ENCODE peak calls at places on chromosomes 1 and 21, in ten cellular contexts. One of them, this sample, is unnamed.

GRCh38 chr1:180272395-180272794 is 42.3 kb downstream of the LHX4 start:
- DNase-seq in omental fat pad: no peak
- DNase-seq in GM12864: no peak
- DNase-seq in H4: no peak
- DNase-seq in adipocyte: no peak
- DNase-seq in foreskin keratinocyte: no peak
- DNase-seq in anterior cingulate cortex: no peak
- DNase-seq in DMS79: no peak
- DNase-seq in occipital lobe: no peak
- DNase-seq in HL-60: no peak
- DNase-seq in this sample: no peak

GRCh38 chr1:100530141-100530540 is 7.8 kb upstream of the GPR88 start:
- DNase-seq in omental fat pad: no peak
- DNase-seq in GM12864: no peak
- DNase-seq in H4: no peak
- DNase-seq in adipocyte: no peak
- DNase-seq in foreskin keratinocyte: no peak
- DNase-seq in anterior cingulate cortex: no peak
- DNase-seq in DMS79: no peak
- DNase-seq in occipital lobe: no peak
- DNase-seq in HL-60: no peak
- DNase-seq in this sample: no peak

GRCh38 chr1:80988896-80989295 is 811.8 kb upstream of the ADGRL2 start:
- DNase-seq in omental fat pad: no peak
- DNase-seq in GM12864: no peak
- DNase-seq in H4: no peak
- DNase-seq in adipocyte: no peak
- DNase-seq in foreskin keratinocyte: no peak
- DNase-seq in anterior cingulate cortex: no peak
- DNase-seq in DMS79: no peak
- DNase-seq in occipital lobe: no peak
- DNase-seq in HL-60: no peak
- DNase-seq in this sample: no peak

GRCh38 chr1:78434351-78434750 is 56.4 kb upstream of the PTGFR start:
- DNase-seq in omental fat pad: no peak
- DNase-seq in GM12864: no peak
- DNase-seq in H4: no peak
- DNase-seq in adipocyte: no peak
- DNase-seq in foreskin keratinocyte: no peak
- DNase-seq in anterior cingulate cortex: no peak
- DNase-seq in DMS79: no peak
- DNase-seq in occipital lobe: no peak
- DNase-seq in HL-60: no peak
- DNase-seq in this sample: no peak

GRCh38 chr1:67336783-67337182 is 29.1 kb downstream of the IL12RB2 start:
- DNase-seq in omental fat pad: no peak
- DNase-seq in GM12864: no peak
- DNase-seq in H4: no peak
- DNase-seq in adipocyte: no peak
- DNase-seq in foreskin keratinocyte: no peak
- DNase-seq in anterior cingulate cortex: no peak
- DNase-seq in DMS79: no peak
- DNase-seq in occipital lobe: no peak
- DNase-seq in HL-60: no peak
- DNase-seq in this sample: no peak

GRCh38 chr1:201769966-201770365 is 59.0 kb upstream of the IPO9 start:
- DNase-seq in omental fat pad: no peak
- DNase-seq in GM12864: no peak
- DNase-seq in H4: no peak
- DNase-seq in adipocyte: peak
- DNase-seq in foreskin keratinocyte: no peak
- DNase-seq in anterior cingulate cortex: peak
- DNase-seq in DMS79: no peak
- DNase-seq in occipital lobe: peak
- DNase-seq in HL-60: no peak
- DNase-seq in this sample: peak

GRCh38 chr21:40053007-40053406 is 185.8 kb downstream of the PCP4 start:
- DNase-seq in omental fat pad: no peak
- DNase-seq in GM12864: no peak
- DNase-seq in H4: no peak
- DNase-seq in adipocyte: no peak
- DNase-seq in foreskin keratinocyte: no peak
- DNase-seq in anterior cingulate cortex: peak
- DNase-seq in DMS79: peak
- DNase-seq in occipital lobe: peak
- DNase-seq in HL-60: no peak
- DNase-seq in this sample: no peak

GRCh38 chr1:235504122-235504493 is at the start of gene B3GALNT2:
- DNase-seq in omental fat pad: no peak
- DNase-seq in GM12864: no peak
- DNase-seq in H4: no peak
- DNase-seq in adipocyte: no peak
- DNase-seq in foreskin keratinocyte: no peak
- DNase-seq in anterior cingulate cortex: no peak
- DNase-seq in DMS79: no peak
- DNase-seq in occipital lobe: no peak
- DNase-seq in HL-60: no peak
- DNase-seq in this sample: no peak

GRCh38 chr1:33188572-33189275 is 6.9 kb upstream of the TRIM62 start:
- DNase-seq in omental fat pad: no peak
- DNase-seq in GM12864: no peak
- DNase-seq in H4: no peak
- DNase-seq in adipocyte: peak
- DNase-seq in foreskin keratinocyte: no peak
- DNase-seq in anterior cingulate cortex: no peak
- DNase-seq in DMS79: no peak
- DNase-seq in occipital lobe: no peak
- DNase-seq in HL-60: no peak
- DNase-seq in this sample: no peak

GRCh38 chr1:166069390-166069789 is 97.4 kb downstream of the FAM78B start:
- DNase-seq in omental fat pad: no peak
- DNase-seq in GM12864: no peak
- DNase-seq in H4: no peak
- DNase-seq in adipocyte: peak
- DNase-seq in foreskin keratinocyte: no peak
- DNase-seq in anterior cingulate cortex: no peak
- DNase-seq in DMS79: no peak
- DNase-seq in occipital lobe: no peak
- DNase-seq in HL-60: no peak
- DNase-seq in this sample: no peak

GRCh38 chr1:41751804-41752513 is 166.8 kb downstream of the HIVEP3 start:
- DNase-seq in omental fat pad: no peak
- DNase-seq in GM12864: no peak
- DNase-seq in H4: no peak
- DNase-seq in adipocyte: peak
- DNase-seq in foreskin keratinocyte: no peak
- DNase-seq in anterior cingulate cortex: no peak
- DNase-seq in DMS79: no peak
- DNase-seq in occipital lobe: no peak
- DNase-seq in HL-60: peak
- DNase-seq in this sample: no peak

GRCh38 chr1:243316366-243316989 is 60.6 kb downstream of the SDCCAG8 start:
- DNase-seq in omental fat pad: no peak
- DNase-seq in GM12864: no peak
- DNase-seq in H4: no peak
- DNase-seq in adipocyte: no peak
- DNase-seq in foreskin keratinocyte: no peak
- DNase-seq in anterior cingulate cortex: peak
- DNase-seq in DMS79: no peak
- DNase-seq in occipital lobe: peak
- DNase-seq in HL-60: no peak
- DNase-seq in this sample: no peak

GRCh38 chr1:11069233-11069950 is 9.6 kb upstream of the SRM start:
- DNase-seq in omental fat pad: no peak
- DNase-seq in GM12864: no peak
- DNase-seq in H4: no peak
- DNase-seq in adipocyte: no peak
- DNase-seq in foreskin keratinocyte: no peak
- DNase-seq in anterior cingulate cortex: no peak
- DNase-seq in DMS79: no peak
- DNase-seq in occipital lobe: no peak
- DNase-seq in HL-60: no peak
- DNase-seq in this sample: no peak

GRCh38 chr1:44723496-44724407 is 7.2 kb downstream of the RNU5D-1 start:
- DNase-seq in omental fat pad: no peak
- DNase-seq in GM12864: peak
- DNase-seq in H4: no peak
- DNase-seq in adipocyte: no peak
- DNase-seq in foreskin keratinocyte: no peak
- DNase-seq in anterior cingulate cortex: no peak
- DNase-seq in DMS79: no peak
- DNase-seq in occipital lobe: no peak
- DNase-seq in HL-60: peak
- DNase-seq in this sample: no peak

GRCh38 chr21:44800103-44800502 is 1.5 kb downstream of the UBE2G2 start:
- DNase-seq in omental fat pad: no peak
- DNase-seq in GM12864: no peak
- DNase-seq in H4: no peak
- DNase-seq in adipocyte: peak
- DNase-seq in foreskin keratinocyte: no peak
- DNase-seq in anterior cingulate cortex: no peak
- DNase-seq in DMS79: no peak
- DNase-seq in occipital lobe: no peak
- DNase-seq in HL-60: no peak
- DNase-seq in this sample: no peak

GRCh38 chr1:44086722-44087474 is 31.7 kb upstream of the KLF17 start:
- DNase-seq in omental fat pad: no peak
- DNase-seq in GM12864: no peak
- DNase-seq in H4: no peak
- DNase-seq in adipocyte: no peak
- DNase-seq in foreskin keratinocyte: no peak
- DNase-seq in anterior cingulate cortex: no peak
- DNase-seq in DMS79: peak
- DNase-seq in occipital lobe: no peak
- DNase-seq in HL-60: no peak
- DNase-seq in this sample: no peak

GRCh38 chr1:28369518-28370219 is at the start of gene PHACTR4:
- DNase-seq in omental fat pad: peak
- DNase-seq in GM12864: peak
- DNase-seq in H4: peak
- DNase-seq in adipocyte: peak
- DNase-seq in foreskin keratinocyte: no peak
- DNase-seq in anterior cingulate cortex: peak
- DNase-seq in DMS79: peak
- DNase-seq in occipital lobe: peak
- DNase-seq in HL-60: peak
- DNase-seq in this sample: peak

GRCh38 chr1:67769633-67770256 is 63.5 kb downstream of the GNG12 start:
- DNase-seq in omental fat pad: no peak
- DNase-seq in GM12864: no peak
- DNase-seq in H4: no peak
- DNase-seq in adipocyte: no peak
- DNase-seq in foreskin keratinocyte: no peak
- DNase-seq in anterior cingulate cortex: no peak
- DNase-seq in DMS79: no peak
- DNase-seq in occipital lobe: no peak
- DNase-seq in HL-60: no peak
- DNase-seq in this sample: no peak

GRCh38 chr1:12170263-12170671 is 3.5 kb downstream of the TNFRSF1B start:
- DNase-seq in omental fat pad: no peak
- DNase-seq in GM12864: no peak
- DNase-seq in H4: no peak
- DNase-seq in adipocyte: no peak
- DNase-seq in foreskin keratinocyte: no peak
- DNase-seq in anterior cingulate cortex: no peak
- DNase-seq in DMS79: no peak
- DNase-seq in occipital lobe: no peak
- DNase-seq in HL-60: no peak
- DNase-seq in this sample: no peak

GRCh38 chr1:45275054-45275453 is 51.6 kb upstream of the HPDL start:
- DNase-seq in omental fat pad: no peak
- DNase-seq in GM12864: no peak
- DNase-seq in H4: no peak
- DNase-seq in adipocyte: no peak
- DNase-seq in foreskin keratinocyte: no peak
- DNase-seq in anterior cingulate cortex: no peak
- DNase-seq in DMS79: no peak
- DNase-seq in occipital lobe: peak
- DNase-seq in HL-60: no peak
- DNase-seq in this sample: no peak

GRCh38 chr1:232533328-232533727 is 96.6 kb downstream of the SIPA1L2 start:
- DNase-seq in omental fat pad: no peak
- DNase-seq in GM12864: no peak
- DNase-seq in H4: no peak
- DNase-seq in adipocyte: no peak
- DNase-seq in foreskin keratinocyte: no peak
- DNase-seq in anterior cingulate cortex: no peak
- DNase-seq in DMS79: no peak
- DNase-seq in occipital lobe: no peak
- DNase-seq in HL-60: no peak
- DNase-seq in this sample: no peak

GRCh38 chr1:211606914-211607751 is 28.2 kb upstream of the SLC30A1 start:
- DNase-seq in omental fat pad: no peak
- DNase-seq in GM12864: peak
- DNase-seq in H4: no peak
- DNase-seq in adipocyte: no peak
- DNase-seq in foreskin keratinocyte: no peak
- DNase-seq in anterior cingulate cortex: no peak
- DNase-seq in DMS79: no peak
- DNase-seq in occipital lobe: no peak
- DNase-seq in HL-60: peak
- DNase-seq in this sample: no peak

GRCh38 chr1:56897150-56898004 is 42.8 kb downstream of the C8A start:
- DNase-seq in omental fat pad: no peak
- DNase-seq in GM12864: no peak
- DNase-seq in H4: no peak
- DNase-seq in adipocyte: no peak
- DNase-seq in foreskin keratinocyte: no peak
- DNase-seq in anterior cingulate cortex: no peak
- DNase-seq in DMS79: no peak
- DNase-seq in occipital lobe: no peak
- DNase-seq in HL-60: no peak
- DNase-seq in this sample: no peak

GRCh38 chr1:33094971-33095604 is 14.1 kb downstream of the AZIN2 start:
- DNase-seq in omental fat pad: peak
- DNase-seq in GM12864: no peak
- DNase-seq in H4: peak
- DNase-seq in adipocyte: peak
- DNase-seq in foreskin keratinocyte: no peak
- DNase-seq in anterior cingulate cortex: no peak
- DNase-seq in DMS79: no peak
- DNase-seq in occipital lobe: no peak
- DNase-seq in HL-60: no peak
- DNase-seq in this sample: no peak

GRCh38 chr1:219174672-219175564 is 1.2 kb downstream of the LYPLAL1 start:
- DNase-seq in omental fat pad: no peak
- DNase-seq in GM12864: no peak
- DNase-seq in H4: peak
- DNase-seq in adipocyte: peak
- DNase-seq in foreskin keratinocyte: peak
- DNase-seq in anterior cingulate cortex: peak
- DNase-seq in DMS79: no peak
- DNase-seq in occipital lobe: no peak
- DNase-seq in HL-60: no peak
- DNase-seq in this sample: no peak

GRCh38 chr1:25427696-25428095 is 3.0 kb upstream of the MACO1 start:
- DNase-seq in omental fat pad: no peak
- DNase-seq in GM12864: no peak
- DNase-seq in H4: no peak
- DNase-seq in adipocyte: no peak
- DNase-seq in foreskin keratinocyte: no peak
- DNase-seq in anterior cingulate cortex: no peak
- DNase-seq in DMS79: no peak
- DNase-seq in occipital lobe: no peak
- DNase-seq in HL-60: no peak
- DNase-seq in this sample: no peak

GRCh38 chr21:38619865-38620513 is 121.7 kb upstream of the ERG start:
- DNase-seq in omental fat pad: no peak
- DNase-seq in GM12864: no peak
- DNase-seq in H4: no peak
- DNase-seq in adipocyte: no peak
- DNase-seq in foreskin keratinocyte: peak
- DNase-seq in anterior cingulate cortex: no peak
- DNase-seq in DMS79: peak
- DNase-seq in occipital lobe: no peak
- DNase-seq in HL-60: no peak
- DNase-seq in this sample: no peak

GRCh38 chr1:45545019-45545493 is 5.6 kb upstream of the AKR1A1 start:
- DNase-seq in omental fat pad: no peak
- DNase-seq in GM12864: peak
- DNase-seq in H4: no peak
- DNase-seq in adipocyte: no peak
- DNase-seq in foreskin keratinocyte: no peak
- DNase-seq in anterior cingulate cortex: no peak
- DNase-seq in DMS79: no peak
- DNase-seq in occipital lobe: no peak
- DNase-seq in HL-60: no peak
- DNase-seq in this sample: no peak